ENCODE peak calls at places on chromosomes 12 and 14, in eight cellular contexts. V is T1000; C is fibroblast of lung; Q is stimulated activated CD8-positive, alpha-beta memory T cell treated with anti-CD3 and anti-CD28 coated beads, Interleukin-15, amount 100 ng/mL, for 4 hours; N is activated CD8-positive, alpha-beta memory T cell treated with anti-CD3 and anti-CD28 coated beads, Interleukin-2, amount 50 U/mL, for 4 hours; H is EL; R is T follicular helper cell; J is AG10803. F is an unnamed sample.

GRCh38 chr12:3834774-3835173 is 38.4 kb downstream of the PARP11 start:
- DNase-seq in V (no peak), C (no peak), Q (no peak), N (no peak), H (no peak), R (no peak), J (no peak), F (no peak)

GRCh38 chr12:103679771-103680170 is 92.7 kb downstream of the STAB2 start:
- DNase-seq in V (no peak), C (no peak), Q (no peak), N (no peak), H (no peak), R (no peak), J (no peak), F (no peak)

GRCh38 chr12:32440120-32440865 is 40.9 kb downstream of the FGD4 start:
- DNase-seq in V (no peak), C (no peak), Q (no peak), N (no peak), H (no peak), R (no peak), J (no peak), F (no peak)

GRCh38 chr12:88113871-88114270 is 28.0 kb downstream of the CEP290 start:
- DNase-seq in V (no peak), C (peak; percentile 31), Q (no peak), N (no peak), H (peak; percentile 65), R (no peak), J (peak; percentile 15), F (no peak)

GRCh38 chr12:85191-85666 is 18.7 kb downstream of the IQSEC3 start:
- DNase-seq in V (no peak), C (no peak), Q (no peak), N (no peak), H (no peak), R (no peak), J (no peak), F (no peak)

GRCh38 chr12:109134186-109134917 is 18.0 kb downstream of the ACACB start:
- DNase-seq in V (no peak), C (peak; percentile 72), Q (no peak), N (no peak), H (peak; percentile 40), R (no peak), J (peak; percentile 86), F (no peak)

GRCh38 chr12:54147186-54147585 is 41.6 kb downstream of the SMUG1 start:
- DNase-seq in V (no peak), C (no peak), Q (no peak), N (no peak), H (no peak), R (no peak), J (peak; percentile 51), F (no peak)

GRCh38 chr12:30997685-30998440 is 71.3 kb downstream of the TSPAN11 start:
- DNase-seq in V (no peak), C (no peak), Q (no peak), N (no peak), H (no peak), R (no peak), J (no peak), F (no peak)

GRCh38 chr12:115303751-115304309 is 619.9 kb upstream of the TBX3 start:
- DNase-seq in V (no peak), C (peak; percentile 79), Q (no peak), N (no peak), H (no peak), R (no peak), J (no peak), F (no peak)

GRCh38 chr12:121773011-121773777 is 20.3 kb downstream of the RHOF start:
- DNase-seq in V (no peak), C (peak; percentile 66), Q (peak; percentile 49), N (peak; percentile 80), H (peak; percentile 73), R (peak; percentile 68), J (peak; percentile 50), F (peak; percentile 69)

GRCh38 chr14:84421611-84422010 is 1108.3 kb upstream of the FLRT2 start:
- DNase-seq in V (no peak), C (no peak), Q (no peak), N (no peak), H (no peak), R (no peak), J (no peak), F (no peak)

GRCh38 chr12:28555729-28556128 is 365.5 kb downstream of the CCDC91 start:
- DNase-seq in V (no peak), C (no peak), Q (no peak), N (no peak), H (no peak), R (no peak), J (no peak), F (no peak)

GRCh38 chr12:32569256-32569655 is 109.8 kb upstream of the DNM1L start:
- DNase-seq in V (no peak), C (peak; percentile 9), Q (no peak), N (no peak), H (no peak), R (no peak), J (no peak), F (no peak)

GRCh38 chr14:34436118-34436905 is 25.7 kb downstream of the SPTSSA start:
- DNase-seq in V (peak; percentile 3), C (peak; percentile 75), Q (no peak), N (no peak), H (peak; percentile 75), R (no peak), J (peak; percentile 42), F (no peak)

GRCh38 chr12:95733156-95733825 is 57.3 kb downstream of the NTN4 start:
- DNase-seq in V (peak; percentile 4), C (peak; percentile 92), Q (no peak), N (no peak), H (peak; percentile 89), R (no peak), J (peak; percentile 93), F (no peak)

GRCh38 chr14:93186961-93187360 is 1.8 kb downstream of the LYSET start:
- DNase-seq in V (no peak), C (no peak), Q (no peak), N (no peak), H (no peak), R (no peak), J (no peak), F (no peak)

GRCh38 chr14:61335049-61335448 is 13.7 kb downstream of the PRKCH start:
- DNase-seq in V (no peak), C (no peak), Q (no peak), N (no peak), H (no peak), R (no peak), J (no peak), F (no peak)

GRCh38 chr14:102902523-102903247 is 19.8 kb upstream of the AMN start:
- DNase-seq in V (no peak), C (no peak), Q (no peak), N (no peak), H (no peak), R (no peak), J (no peak), F (no peak)

GRCh38 chr14:72779679-72780078 is 114.2 kb downstream of the DPF3 start:
- DNase-seq in V (no peak), C (no peak), Q (no peak), N (no peak), H (no peak), R (no peak), J (no peak), F (no peak)

GRCh38 chr14:87046960-87047359 is 946.0 kb downstream of the GALC start:
- DNase-seq in V (no peak), C (no peak), Q (no peak), N (no peak), H (no peak), R (no peak), J (no peak), F (no peak)

GRCh38 chr12:127399451-127399850 is 867.5 kb upstream of the TMEM132C start:
- DNase-seq in V (no peak), C (no peak), Q (no peak), N (no peak), H (no peak), R (no peak), J (peak; percentile 49), F (no peak)

GRCh38 chr12:13503094-13503835 is 306.7 kb downstream of the EMP1 start:
- DNase-seq in V (no peak), C (no peak), Q (no peak), N (no peak), H (no peak), R (no peak), J (no peak), F (no peak)

GRCh38 chr14:95095991-95096390 is 61.3 kb downstream of the DICER1 start:
- DNase-seq in V (no peak), C (no peak), Q (no peak), N (no peak), H (no peak), R (no peak), J (no peak), F (no peak)

F was measured in CD4-positive, alpha-beta T cell.